ENCODE peak calls at places on chromosomes 7 and 10, in nine cellular contexts. F, E, K, W, H, C, S, M and J are unnamed samples.

GRCh38 chr7:44189286-44189992 is at the start of gene GCK:
- DNase-seq in F (peak; percentile 54), W (no peak), H (peak; percentile 13), M (no peak), E (no peak), K (no peak), C (no peak), S (no peak), J (no peak)

GRCh38 chr10:35946556-35946955 is 304.5 kb upstream of the FZD8 start:
- DNase-seq in S (no peak), W (no peak), F (no peak), H (no peak), E (no peak), K (no peak), C (peak; percentile 37), M (no peak), J (no peak)

GRCh38 chr10:96588060-96588554 is 1.3 kb upstream of the TM9SF3 start:
- DNase-seq in C (no peak), H (no peak), M (peak; percentile 34), S (no peak), F (peak; percentile 22), E (no peak), W (no peak), K (no peak), J (no peak)

GRCh38 chr10:24685958-24686540 is 37.6 kb downstream of the ARHGAP21 start:
- DNase-seq in E (no peak), H (no peak), K (no peak), S (no peak), F (no peak), W (no peak), M (no peak), C (peak; percentile 88), J (no peak)

GRCh38 chr7:151888079-151888673 is 11.3 kb upstream of the PRKAG2 start:
- DNase-seq in E (no peak), C (no peak), W (no peak), F (peak; percentile 38), S (no peak), M (no peak), K (no peak), H (no peak), J (no peak)

GRCh38 chr7:14235056-14235455 is 245.6 kb upstream of the ETV1 start:
- DNase-seq in W (no peak), F (no peak), M (no peak), K (no peak), H (no peak), S (no peak), E (no peak), C (no peak), J (no peak)

GRCh38 chr10:30553625-30554442 is 75.7 kb downstream of the LYZL2 start:
- DNase-seq in C (peak; percentile 11), F (peak; percentile 51), K (peak; percentile 21), E (peak; percentile 76), H (peak; percentile 26), S (no peak), M (no peak), W (no peak), J (peak; percentile 29)

GRCh38 chr10:2813277-2813676 is 254.1 kb upstream of the PFKP start:
- DNase-seq in C (no peak), F (no peak), M (no peak), E (no peak), S (no peak), K (no peak), W (no peak), H (no peak), J (no peak)

GRCh38 chr10:91745086-91745831 is 53.0 kb upstream of the TNKS2 start:
- DNase-seq in K (peak; percentile 23), F (peak; percentile 44), E (no peak), S (no peak), M (no peak), H (peak; percentile 52), W (no peak), C (no peak), J (no peak)

GRCh38 chr10:43166207-43166878 is 28.1 kb downstream of the CSGALNACT2 start:
- DNase-seq in K (no peak), C (peak; percentile 19), H (no peak), M (no peak), F (no peak), S (no peak), E (no peak), W (no peak), J (no peak)

GRCh38 chr10:30231071-30231652 is 117.9 kb downstream of the MTPAP start:
- DNase-seq in E (no peak), M (peak; percentile 14), H (no peak), C (no peak), W (no peak), S (no peak), K (peak; percentile 38), F (no peak), J (no peak)

GRCh38 chr7:153943428-153944370 is 108.5 kb upstream of the DPP6 start:
- DNase-seq in E (no peak), C (no peak), M (no peak), W (no peak), S (no peak), K (no peak), F (no peak), H (no peak), J (no peak)

GRCh38 chr7:153951207-153951725 is 100.9 kb upstream of the DPP6 start:
- DNase-seq in C (no peak), E (no peak), S (no peak), H (no peak), M (no peak), F (no peak), K (no peak), W (no peak), J (no peak)

DNA sequence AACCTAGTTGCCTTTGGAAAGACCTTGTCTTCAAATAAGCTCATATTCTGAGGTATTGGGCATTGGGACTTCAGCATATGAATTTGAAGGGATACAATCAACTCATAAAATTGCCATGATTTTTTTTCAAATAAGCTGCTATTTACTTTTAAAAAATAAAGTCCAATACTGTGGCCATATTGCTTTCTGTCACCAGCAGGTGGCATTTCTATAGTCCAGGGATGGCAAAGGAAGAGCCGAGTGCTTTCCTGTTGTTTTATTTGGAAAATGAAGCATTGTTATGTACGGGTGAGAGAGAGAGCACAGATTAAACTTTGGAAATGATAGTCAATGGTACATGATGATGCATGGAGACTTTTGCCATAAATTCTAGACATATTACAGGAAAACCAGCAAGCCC is 104.1 kb upstream of the DPP6 start:
- DNase-seq in W (no peak), F (no peak), M (no peak), E (no peak), S (no peak), C (no peak), H (no peak), K (no peak), J (no peak)
- TF ChIP-seq CTCF in W (no peak), F (no peak), M (peak; percentile 47), E (no peak), S (no peak), C (no peak), H (no peak), K (peak; percentile 34), J (peak; percentile 50)

DNA sequence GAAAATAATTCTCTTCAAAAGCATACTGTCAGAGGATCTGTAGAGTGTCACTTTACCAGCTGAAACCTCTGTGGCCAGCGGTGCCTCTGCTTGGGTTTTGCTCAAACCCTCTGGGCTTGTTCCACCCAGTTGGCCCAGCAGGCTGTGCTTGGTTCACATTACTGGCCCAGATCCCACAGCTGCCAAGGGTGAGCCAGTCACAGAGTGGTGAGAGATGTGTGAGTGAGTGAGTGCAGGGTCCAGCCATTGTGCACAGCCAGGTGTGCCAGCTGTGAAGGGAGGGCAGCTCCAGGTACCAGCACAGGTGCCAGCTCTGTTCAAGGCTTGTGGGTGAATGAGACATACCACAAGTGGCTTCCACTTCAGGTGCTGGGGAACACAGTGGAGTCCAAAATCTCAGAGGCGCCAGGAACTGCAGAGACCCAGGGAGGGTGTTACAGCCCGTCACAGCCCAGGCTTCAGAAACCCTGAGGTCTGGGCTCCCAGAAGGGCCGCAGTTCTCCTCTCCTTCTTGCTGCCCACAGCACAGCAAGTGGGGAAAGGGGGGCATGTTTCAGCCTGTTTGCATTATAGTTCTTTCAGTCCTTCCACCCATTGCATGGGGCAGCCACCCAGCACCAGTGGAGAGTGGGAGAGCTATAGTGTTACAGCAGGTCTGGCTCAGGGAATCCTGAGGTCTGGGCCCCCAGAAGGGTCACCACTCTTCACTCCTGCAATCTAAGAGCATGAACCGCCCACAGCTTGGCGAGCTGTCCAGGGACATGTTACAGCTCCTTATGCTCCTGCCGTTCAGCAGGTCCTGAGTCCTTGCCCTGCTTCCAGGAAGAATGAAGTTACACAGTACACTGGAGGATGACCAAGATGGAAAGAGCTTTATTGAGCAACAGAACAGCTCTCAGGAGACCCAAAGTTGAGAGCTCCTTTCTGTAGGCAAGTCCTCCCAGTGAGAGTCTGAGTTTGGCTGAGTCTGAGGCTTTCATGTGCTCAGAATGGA is 931.7 kb upstream of the SORCS1 start:
- DNase-seq in C (no peak), E (no peak), W (no peak), F (no peak), S (no peak), H (peak; percentile 27), M (no peak), K (no peak), J (peak; percentile 8)
- H3K9me3 ChIP-seq in C (peaks cover 22% of the 10 kb centered on the region), E (no peaks in the 10 kb centered on the region), W (no peaks in the 10 kb centered on the region), F (no peaks in the 10 kb centered on the region), S (no peaks in the 10 kb centered on the region), H (no peaks in the 10 kb centered on the region), M (no peaks in the 10 kb centered on the region), K (no peaks in the 10 kb centered on the region), J (no peaks in the 10 kb centered on the region)

DNA sequence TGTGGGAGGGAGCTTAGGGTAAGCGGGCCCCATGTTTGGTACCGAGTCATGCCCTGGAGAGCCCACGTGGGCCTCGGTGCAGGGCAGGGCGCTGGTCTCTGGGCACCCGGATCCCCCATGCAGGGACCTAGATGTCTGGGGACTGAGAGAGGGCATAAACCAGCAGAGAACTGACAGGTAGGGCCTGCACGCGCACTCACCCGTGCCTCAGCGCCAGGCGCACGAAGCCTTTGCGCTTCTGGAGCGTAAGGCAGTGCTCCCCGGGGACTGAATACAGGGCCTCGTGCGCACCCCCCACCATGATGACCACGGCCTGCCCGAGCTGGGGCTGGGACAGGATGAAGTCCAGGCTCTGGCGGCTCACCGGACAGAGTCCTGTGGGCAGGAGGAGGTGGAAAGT is 2.8 kb downstream of the MOGAT3 start:
- DNase-seq in M (no peak), E (no peak), F (no peak), C (no peak), H (no peak), S (no peak), K (no peak), W (no peak), J (no peak)
- H3K4me1 ChIP-seq in M (no peaks in the 10 kb centered on the region), E (peaks cover 10% of the 10 kb centered on the region), F (peaks cover 10% of the 10 kb centered on the region), C (no peaks in the 10 kb centered on the region), H (no peaks in the 10 kb centered on the region), S (peaks cover 8% of the 10 kb centered on the region), K (no peaks in the 10 kb centered on the region), W (no peaks in the 10 kb centered on the region), J (no peaks in the 10 kb centered on the region)

DNA sequence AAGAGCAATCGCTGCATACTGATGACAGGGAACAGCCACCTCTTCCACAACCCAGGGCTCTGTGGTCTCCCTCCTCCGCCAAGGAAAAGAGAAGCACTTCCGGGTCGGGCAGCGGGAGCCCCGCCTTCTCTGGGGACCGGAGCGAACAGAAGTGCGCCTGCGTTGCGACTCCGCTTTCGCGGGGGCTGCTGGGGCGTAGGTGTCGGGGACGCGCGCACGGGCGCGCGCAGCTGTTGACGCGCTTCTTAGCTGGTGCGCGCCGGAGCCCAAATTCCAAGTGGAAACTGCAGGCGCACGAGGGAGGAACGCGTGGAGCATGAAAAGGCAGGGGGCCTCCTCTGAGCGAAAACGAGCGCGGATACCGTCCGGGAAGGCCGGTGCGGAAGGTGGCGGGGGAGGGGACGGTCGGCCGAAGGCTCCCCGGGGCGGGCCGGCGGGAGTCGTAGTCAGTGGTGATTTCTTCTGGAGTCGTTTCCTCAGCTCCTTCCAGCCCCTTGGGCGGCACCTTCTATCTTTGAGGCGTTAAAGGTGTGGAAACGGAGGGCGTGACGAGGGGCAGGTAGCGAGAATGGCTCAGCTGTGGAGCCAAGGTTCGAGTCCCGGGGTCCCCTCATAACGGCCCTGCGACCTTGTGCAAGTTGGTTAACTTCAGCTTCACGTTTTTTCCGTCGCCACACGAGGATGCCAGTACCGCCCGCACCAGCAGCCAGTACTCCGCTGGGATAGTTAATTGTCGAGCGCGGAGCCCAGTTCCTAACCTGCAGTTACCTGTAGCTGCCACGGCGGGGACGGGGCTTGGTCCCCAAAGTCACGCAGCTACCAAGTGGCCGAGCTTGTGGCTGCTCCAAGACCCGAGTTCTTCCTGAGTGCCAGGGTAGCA is at the start of the genes COX15 and CUTC:
- DNase-seq in W (peak; percentile 94), F (peak; percentile 96), M (peak; percentile 96), E (peak; percentile 98), K (peak; percentile 90), S (peak; percentile 97), H (peak; percentile 98), C (peak; percentile 96), J (peak; percentile 97)
- TF ChIP-seq CTCF in W (peak; percentile 8), F (no peak), M (peak; percentile 68), E (peak; percentile 42), K (peak; percentile 64), S (no peak), H (peak; percentile 21), C (peak; percentile 25), J (peak; percentile 31)